ENCODE peak calls at places on chromosomes 6 and 20, in ten cellular contexts. A is ascending aorta; O is fibroblast of lung; T is HAP-1; V is pancreas; E is endodermal cell; H is CD8-positive, alpha-beta T cell; U is body of pancreas; I is spleen; D is mesendoderm. F is an unnamed sample.

GRCh38 chr20:10316582-10316981 is 98.0 kb downstream of the SNAP25 start:
- DNase-seq in H (no peak), T (no peak), D (no peak), E (no peak), I (no peak), A (no peak), U (no peak), V (no peak), O (no peak), F (no peak)

GRCh38 chr20:31705598-31706597 is 16.8 kb downstream of the BCL2L1 start:
- DNase-seq in I (peak; percentile 42), E (peak; percentile 38), T (no peak), U (no peak), A (no peak), O (no peak), H (no peak), D (no peak), V (no peak), F (no peak)

GRCh38 chr6:70586114-70586513 is 19.4 kb downstream of the SDHAF4 start:
- DNase-seq in D (no peak), E (no peak), V (no peak), O (no peak), T (no peak), I (no peak), H (no peak), U (no peak), A (no peak), F (no peak)

GRCh38 chr6:43716099-43716498 is 28.5 kb upstream of the MRPS18A start:
- DNase-seq in I (no peak), D (no peak), E (no peak), U (no peak), V (no peak), O (peak; percentile 28), T (no peak), A (no peak), H (no peak), F (no peak)

GRCh38 chr6:41306187-41306854 is 19.8 kb upstream of the TREM1 start:
- DNase-seq in U (peak; percentile 65), T (peak; percentile 36), V (no peak), H (peak; percentile 25), A (no peak), I (no peak), D (peak; percentile 74), E (peak; percentile 82), O (peak; percentile 31), F (peak; percentile 50)

GRCh38 chr6:163712569-163712966 is 298.1 kb downstream of the QKI start:
- DNase-seq in H (no peak), E (no peak), O (no peak), I (no peak), A (no peak), U (no peak), V (no peak), T (no peak), D (no peak), F (no peak)

GRCh38 chr6:34196116-34196832 is 40.4 kb upstream of the HMGA1 start:
- DNase-seq in A (peak; percentile 92), I (peak; percentile 99), H (peak; percentile 88), T (peak; percentile 47), V (peak; percentile 88), O (peak; percentile 51), D (peak; percentile 51), U (peak; percentile 86), E (peak; percentile 90), F (no peak)

GRCh38 chr20:34516874-34517542 is 786 bp downstream of the DYNLRB1 start:
- DNase-seq in A (no peak), O (no peak), H (peak; percentile 18), I (peak; percentile 80), E (no peak), U (no peak), D (peak; percentile 43), T (peak; percentile 14), V (no peak), F (no peak)

GRCh38 chr20:21315138-21315537 is 12.0 kb downstream of the XRN2 start:
- DNase-seq in A (no peak), O (peak; percentile 94), E (no peak), U (no peak), V (no peak), D (no peak), T (no peak), I (no peak), H (no peak), F (no peak)

GRCh38 chr6:109318328-109318876 is 63.9 kb downstream of the CD164 start:
- DNase-seq in I (no peak), E (no peak), O (no peak), U (no peak), T (no peak), D (no peak), A (no peak), V (no peak), H (no peak), F (no peak)

GRCh38 chr20:13525225-13525940 is 113.3 kb downstream of the TASP1 start:
- DNase-seq in I (no peak), T (no peak), D (peak; percentile 40), H (no peak), U (no peak), E (no peak), A (no peak), V (no peak), O (peak; percentile 79), F (no peak)

GRCh38 chr6:5053038-5053437 is 32.1 kb upstream of the PPP1R3G start:
- DNase-seq in A (no peak), E (no peak), U (no peak), H (no peak), O (peak; percentile 47), T (no peak), D (no peak), I (no peak), V (no peak), F (no peak)

GRCh38 chr6:151322570-151322969 is 68.8 kb downstream of the ZBTB2 start:
- DNase-seq in H (no peak), E (no peak), V (no peak), I (no peak), U (no peak), O (no peak), A (no peak), D (no peak), T (no peak), F (no peak)

GRCh38 chr6:46507426-46507825 is 16.2 kb upstream of the RCAN2 start:
- DNase-seq in T (no peak), D (no peak), U (no peak), V (no peak), H (no peak), I (no peak), O (no peak), E (no peak), A (no peak), F (no peak)

GRCh38 chr6:162964703-162965140 is 236.9 kb downstream of the PACRG start:
- DNase-seq in A (no peak), H (no peak), U (peak; percentile 14), V (no peak), D (no peak), O (peak; percentile 100), T (no peak), E (no peak), I (no peak), F (no peak)

DNA sequence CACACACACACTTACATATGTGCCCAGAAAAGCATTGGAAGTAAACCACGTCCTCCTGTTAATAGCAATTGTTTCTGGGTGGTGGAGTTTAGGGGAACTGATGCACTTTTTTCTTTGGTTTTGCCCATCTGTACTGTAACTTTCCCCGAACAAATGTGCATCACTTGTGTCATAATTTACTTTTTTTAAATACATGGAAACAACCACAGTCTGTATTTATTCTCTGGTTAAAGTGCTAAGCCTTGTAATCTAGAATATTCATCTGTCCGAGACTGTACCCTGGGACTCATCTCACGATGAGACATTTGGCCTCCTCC is 61.5 kb upstream of the CD93 start:
- DNase-seq in A (no peak), H (no peak), V (no peak), U (no peak), D (no peak), E (no peak), I (no peak), O (no peak), T (no peak), F (no peak)
- H3K4me1 ChIP-seq in A (peaks cover 85% of the 10 kb centered on the region), H (no peaks in the 10 kb centered on the region), V (no peaks in the 10 kb centered on the region), U (no peaks in the 10 kb centered on the region), D (peaks cover 3% of the 10 kb centered on the region), E (peaks cover 6% of the 10 kb centered on the region), I (peaks cover 86% of the 10 kb centered on the region), O (peaks cover 41% of the 10 kb centered on the region), T (no peaks in the 10 kb centered on the region), F (peaks cover 1% of the 10 kb centered on the region)

GRCh38 chr6:30578051-30578450 is 6.8 kb downstream of the ABCF1 start:
- DNase-seq in O (no peak), V (no peak), D (no peak), I (no peak), T (no peak), A (no peak), H (no peak), E (no peak), U (no peak), F (no peak)
- H3K36me3 ChIP-seq in O (peaks cover 19% of the 10 kb centered on the region), V (peaks cover 39% of the 10 kb centered on the region), D (peaks cover 23% of the 10 kb centered on the region), I (peaks cover 67% of the 10 kb centered on the region), T (peaks cover 69% of the 10 kb centered on the region), A (peaks cover 62% of the 10 kb centered on the region), H (peaks cover 53% of the 10 kb centered on the region), E (peaks cover 70% of the 10 kb centered on the region), U (peaks cover 37% of the 10 kb centered on the region), F (peaks cover 29% of the 10 kb centered on the region)

DNA sequence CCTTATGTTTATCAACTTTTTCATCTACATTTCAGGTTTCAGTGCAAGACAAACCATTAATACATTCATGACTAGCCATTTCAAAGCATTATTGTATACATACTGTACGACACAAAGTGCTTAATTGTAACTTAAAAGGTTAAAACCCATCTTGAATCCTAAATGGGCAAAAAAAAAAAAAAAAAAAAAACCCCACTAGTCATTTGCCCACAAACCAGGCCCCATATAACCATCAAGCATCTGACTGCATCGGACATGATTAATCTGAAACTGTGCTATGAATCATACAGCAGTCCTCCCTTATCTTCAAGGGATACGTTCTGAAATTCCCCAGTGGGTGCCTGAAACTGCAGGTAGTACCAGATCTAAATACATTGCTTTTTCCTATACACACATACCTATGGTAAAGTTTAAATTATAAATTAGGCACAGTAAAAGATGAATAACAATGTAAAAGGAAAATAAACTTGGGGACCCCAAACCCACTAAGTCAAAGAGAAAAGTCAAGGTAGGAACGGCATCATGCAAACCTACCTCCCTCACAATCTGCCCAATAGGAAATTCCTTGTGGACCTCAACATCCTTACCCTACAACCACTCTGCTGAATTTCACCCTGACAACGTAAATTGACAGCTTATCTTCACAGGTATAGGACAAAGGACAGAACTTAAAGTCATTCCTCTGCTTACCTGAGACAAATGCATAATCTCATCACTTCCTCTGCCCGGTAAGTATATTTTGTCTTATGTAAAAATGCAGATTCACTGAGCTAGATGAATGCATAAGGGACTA is 14.3 kb downstream of the B4GALT5 start:
- DNase-seq in I (no peak), O (peak; percentile 87), V (no peak), D (no peak), T (no peak), U (no peak), A (no peak), H (no peak), E (no peak), F (no peak)
- H3K4me1 ChIP-seq in I (peaks cover 96% of the 10 kb centered on the region), O (peaks cover 5% of the 10 kb centered on the region), V (peaks cover 37% of the 10 kb centered on the region), D (peaks cover 4% of the 10 kb centered on the region), T (peaks cover 38% of the 10 kb centered on the region), U (peaks cover 61% of the 10 kb centered on the region), A (peaks cover 14% of the 10 kb centered on the region), H (no peaks in the 10 kb centered on the region), E (no peaks in the 10 kb centered on the region), F (peaks cover 1% of the 10 kb centered on the region)

DNA sequence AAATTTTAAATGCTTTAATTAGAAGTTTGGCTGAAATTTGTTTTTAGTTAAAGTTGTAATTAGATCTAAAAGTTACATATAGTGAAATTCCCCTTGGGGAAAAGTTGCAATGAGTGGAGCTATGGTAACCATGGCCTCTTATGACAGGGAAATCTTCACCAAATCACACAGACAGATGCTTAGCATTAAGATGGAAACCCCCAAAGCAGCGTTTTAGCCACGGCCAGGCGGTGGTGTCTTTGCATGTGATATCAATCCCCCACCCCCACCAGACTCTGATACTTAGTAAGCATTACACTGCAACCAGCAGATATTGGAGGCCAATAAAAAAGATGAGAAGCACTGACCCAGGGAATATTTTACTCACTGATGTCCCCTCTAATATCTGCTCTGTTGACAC is 75.7 kb downstream of the REPS1 start:
- DNase-seq in V (no peak), H (no peak), I (no peak), T (no peak), A (no peak), O (no peak), U (no peak), E (no peak), D (no peak), F (no peak)
- H3K36me3 ChIP-seq in V (peaks cover 7% of the 10 kb centered on the region), H (peaks cover 29% of the 10 kb centered on the region), I (peaks cover 85% of the 10 kb centered on the region), T (peaks cover 56% of the 10 kb centered on the region), A (peaks cover 85% of the 10 kb centered on the region), O (peaks cover 2% of the 10 kb centered on the region), U (peaks cover 22% of the 10 kb centered on the region), E (peaks cover 69% of the 10 kb centered on the region), D (peaks cover 1% of the 10 kb centered on the region), F (peaks cover 12% of the 10 kb centered on the region)

F was measured in iPS DF 6.9.